ENCODE peak calls at places on chromosomes 4 and X, in seven cellular contexts. D, Y, N, G, W, V and S are unnamed samples.

GRCh38 chr4:153204247-153205027 is at the start of gene TRIM2:
- DNase-seq in W (peak; percentile 93), V (no peak), D (peak; percentile 86), N (peak; percentile 72), Y (no peak), G (peak; percentile 88), S (peak; percentile 78)

GRCh38 chrX:68114573-68115199 is 318.6 kb downstream of the OPHN1 start:
- DNase-seq in D (no peak), V (no peak), N (no peak), Y (no peak), W (peak; percentile 2), G (no peak), S (peak; percentile 16)

GRCh38 chr4:183211533-183211932 is 108.5 kb downstream of the CLDN22 start:
- DNase-seq in Y (no peak), N (no peak), W (no peak), D (no peak), G (no peak), V (no peak), S (no peak)

GRCh38 chr4:7045961-7046921 is 3.1 kb downstream of the TADA2B start:
- DNase-seq in D (no peak), G (no peak), V (no peak), N (no peak), W (no peak), Y (no peak), S (no peak)

GRCh38 chrX:97539970-97540519 is 656.3 kb downstream of the RPA4 start:
- DNase-seq in G (no peak), D (no peak), N (no peak), V (no peak), W (no peak), Y (no peak), S (peak; percentile 2)

GRCh38 chr4:13285336-13285735 is 198.8 kb downstream of the RAB28 start:
- DNase-seq in V (no peak), G (no peak), W (peak; percentile 15), Y (no peak), N (no peak), D (no peak), S (no peak)

GRCh38 chrX:43595931-43596330 is 60.2 kb upstream of the MAOA start:
- DNase-seq in V (no peak), Y (no peak), G (no peak), W (no peak), D (no peak), N (no peak), S (no peak)

GRCh38 chr4:174714393-174715211 is 114.4 kb downstream of the GLRA3 start:
- DNase-seq in W (peak; percentile 57), N (peak; percentile 60), G (peak; percentile 39), V (peak; percentile 59), D (peak; percentile 77), Y (peak; percentile 31), S (peak; percentile 7)

GRCh38 chrX:111133389-111133788 is 37.4 kb downstream of the PAK3 start:
- DNase-seq in W (no peak), V (no peak), N (no peak), D (no peak), G (no peak), Y (no peak), S (peak; percentile 16)

GRCh38 chrX:45479835-45480422 is 279.3 kb upstream of the DIPK2B start:
- DNase-seq in W (peak; percentile 82), N (no peak), G (no peak), Y (no peak), D (peak; percentile 28), V (peak; percentile 48), S (peak; percentile 91)

DNA sequence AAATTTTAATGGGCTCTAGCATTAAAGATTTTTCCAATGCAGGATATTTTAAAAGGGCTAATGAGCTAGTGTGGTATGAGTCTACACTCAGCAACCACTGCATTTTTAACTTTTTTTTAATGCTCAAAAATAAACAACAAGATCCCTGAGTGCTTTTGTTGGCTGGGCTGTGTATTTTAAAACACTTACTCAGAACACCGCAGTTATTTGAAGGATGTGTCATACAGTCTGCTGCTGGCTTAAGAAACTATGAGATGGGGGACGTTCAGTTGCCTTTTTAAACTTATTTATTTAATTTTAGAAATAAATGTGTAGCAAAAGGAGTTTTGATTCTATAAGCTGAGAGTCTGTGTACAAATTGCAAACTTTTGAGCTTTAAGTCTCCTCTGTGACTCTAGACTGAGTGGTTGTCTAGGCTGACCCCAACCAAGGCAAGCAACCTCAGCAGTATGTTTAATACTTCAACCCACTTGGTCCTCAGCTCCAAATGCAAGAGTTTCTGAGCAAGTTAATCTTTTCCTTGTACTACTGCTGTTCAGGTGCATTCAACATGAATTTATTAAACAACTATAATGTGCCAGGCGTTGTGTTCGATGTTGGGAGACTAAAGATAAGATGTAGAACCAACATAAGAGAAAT is 278.6 kb upstream of the DIPK2B start:
- DNase-seq in W (peak; percentile 86), Y (no peak), V (peak; percentile 4), G (no peak), D (no peak), N (no peak), S (peak; percentile 93)
- H2AK5ac ChIP-seq in W (no peak overlapping the region), Y (no peak overlapping the region), V (no peak overlapping the region), G (no peak overlapping the region), D (no peak overlapping the region), N (no peak overlapping the region), S (no peak overlapping the region)

DNA sequence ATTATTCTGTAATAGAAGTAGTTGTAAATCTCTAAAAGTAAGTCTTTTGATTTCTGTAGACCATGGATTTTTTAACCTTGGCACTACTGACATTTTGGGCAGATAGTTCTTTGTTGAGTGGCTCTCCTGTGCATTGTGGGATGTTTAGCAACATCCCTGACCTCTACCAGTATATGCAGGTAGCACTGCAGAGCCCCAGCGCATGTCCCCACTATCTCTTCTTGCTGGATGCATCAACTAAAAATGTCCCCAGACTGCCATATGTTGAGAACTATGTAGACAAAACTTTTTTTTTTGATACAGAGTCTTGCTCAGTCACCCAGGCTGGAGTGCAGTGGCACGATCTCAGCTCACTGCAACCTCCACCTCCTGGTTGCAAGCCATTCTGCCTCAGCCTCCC is 4.8 kb downstream of the UBE2K start:
- DNase-seq in G (no peak), V (peak; percentile 57), D (no peak), Y (no peak), W (no peak), N (no peak), S (no peak)
- H2AK5ac ChIP-seq in G (no peak overlapping the region), V (no peak overlapping the region), D (no peak overlapping the region), Y (no peak overlapping the region), W (no peak overlapping the region), N (no peak overlapping the region), S (no peak overlapping the region)

GRCh38 chr4:148487181-148487580 is 45.0 kb upstream of the NR3C2 start:
- DNase-seq in D (no peak), G (no peak), W (no peak), N (no peak), V (no peak), Y (no peak), S (peak; percentile 8)

GRCh38 chr4:148477276-148477675 is 35.1 kb upstream of the NR3C2 start:
- DNase-seq in W (no peak), N (no peak), V (no peak), G (no peak), D (peak; percentile 13), Y (peak; percentile 18), S (no peak)

DNA sequence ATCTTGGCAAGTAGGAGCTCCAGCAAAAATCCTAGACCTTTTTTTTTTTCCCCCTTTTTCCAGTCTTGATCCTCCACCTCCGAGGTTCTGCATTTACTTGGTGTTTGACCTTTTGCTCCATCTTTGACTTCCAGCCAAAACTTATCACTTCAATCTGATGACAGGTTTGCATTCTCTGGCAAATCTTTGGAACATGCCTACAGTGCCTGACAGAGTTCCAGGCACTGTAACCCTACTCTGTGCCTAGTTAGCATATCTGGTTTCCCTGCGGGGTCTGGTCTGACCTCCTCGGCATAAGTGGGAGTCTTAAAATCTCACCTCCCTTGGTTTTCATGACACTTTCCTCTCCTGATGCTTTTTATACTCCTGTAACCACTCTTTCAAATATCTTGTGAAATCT is 39.4 kb upstream of the NR3C2 start:
- DNase-seq in Y (no peak), N (no peak), G (no peak), D (peak; percentile 5), W (no peak), V (no peak), S (no peak)
- H2AK5ac ChIP-seq in Y (no peak overlapping the region), N (no peak overlapping the region), G (no peak overlapping the region), D (no peak overlapping the region), W (no peak overlapping the region), V (no peak overlapping the region), S (no peak overlapping the region)

DNA sequence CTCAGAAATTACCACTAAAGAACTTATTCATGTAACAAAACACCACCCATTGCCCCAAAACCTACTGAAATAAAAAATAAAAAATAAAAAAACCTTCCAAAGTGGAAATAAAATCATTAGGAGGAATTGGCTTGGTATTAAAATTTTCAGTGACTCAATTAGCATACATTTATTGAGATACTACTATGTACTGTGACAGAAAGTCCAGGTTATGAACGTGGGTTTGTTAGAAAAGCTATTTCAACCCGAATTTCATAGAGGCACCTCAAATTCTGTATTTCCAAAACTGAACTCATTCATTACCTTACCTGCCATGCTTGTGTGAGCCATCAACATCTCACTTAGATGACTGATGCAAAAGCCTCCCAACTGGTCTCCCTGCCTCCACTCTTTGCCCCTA is 16.8 kb downstream of the KLHL5 start:
- DNase-seq in Y (no peak), W (no peak), V (no peak), G (no peak), D (no peak), N (no peak), S (no peak)
- H2AK5ac ChIP-seq in Y (no peak overlapping the region), W (no peak overlapping the region), V (no peak overlapping the region), G (no peak overlapping the region), D (no peak overlapping the region), N (no peak overlapping the region), S (no peak overlapping the region)

DNA sequence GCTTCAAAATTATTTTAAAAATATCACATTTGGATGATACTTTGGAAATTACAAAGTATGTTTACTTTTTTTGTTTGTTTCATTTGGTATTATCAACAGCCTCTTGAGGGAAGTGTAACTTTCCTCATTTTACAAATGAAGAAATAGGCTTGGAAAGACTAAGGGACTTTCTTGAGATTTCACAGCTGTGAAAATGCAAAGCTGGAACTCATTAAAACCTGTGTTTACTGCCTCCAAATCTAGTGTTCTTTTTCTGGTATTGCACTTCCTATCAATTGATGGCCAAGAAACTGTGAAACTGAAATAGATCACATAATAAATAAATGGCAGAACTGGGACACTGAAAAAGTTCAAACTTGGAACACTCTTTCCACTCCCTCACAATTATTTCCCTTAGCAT is 34.2 kb downstream of the RTL3 start:
- DNase-seq in G (no peak), N (no peak), W (no peak), D (no peak), V (no peak), Y (no peak), S (no peak)
- H2AK5ac ChIP-seq in G (no peak overlapping the region), N (no peak overlapping the region), W (no peak overlapping the region), D (no peak overlapping the region), V (no peak overlapping the region), Y (no peak overlapping the region), S (no peak overlapping the region)